ENCODE peak calls at places on chromosomes 12 and 14, in seven cellular contexts. One of them, this sample, is unnamed.

GRCh38 chr14:54580933-54581332 is 14.0 kb downstream of the SAMD4A start:
- DNase-seq in ovary: no peak
- DNase-seq in activated CD8-positive, alpha-beta memory T cell treated with anti-CD3 and anti-CD28 coated beads, Interleukin-2, amount 50 U/mL, for 48 hours: no peak
- DNase-seq in activated naive CD8-positive, alpha-beta T cell treated with anti-CD3 and anti-CD28 coated beads, Interleukin-2, amount 10 ng/mL, durations not matched to agents 7 days and 5 days: no peak
- DNase-seq in heart left ventricle: no peak
- DNase-seq in PC-9: no peak
- DNase-seq in HCEC 1CT: no peak
- DNase-seq in this sample: no peak

GRCh38 chr12:50689437-50689836 is 74.5 kb upstream of the ATF1 start:
- DNase-seq in PC-9: no peak
- DNase-seq in activated naive CD8-positive, alpha-beta T cell treated with anti-CD3 and anti-CD28 coated beads, Interleukin-2, amount 10 ng/mL, durations not matched to agents 7 days and 5 days: no peak
- DNase-seq in ovary: no peak
- DNase-seq in heart left ventricle: no peak
- DNase-seq in HCEC 1CT: no peak
- DNase-seq in activated CD8-positive, alpha-beta memory T cell treated with anti-CD3 and anti-CD28 coated beads, Interleukin-2, amount 50 U/mL, for 48 hours: no peak
- DNase-seq in this sample: no peak

GRCh38 chr12:11026118-11026517 is 3.7 kb upstream of the TAS2R19 start:
- DNase-seq in PC-9: no peak
- DNase-seq in ovary: no peak
- DNase-seq in HCEC 1CT: no peak
- DNase-seq in activated CD8-positive, alpha-beta memory T cell treated with anti-CD3 and anti-CD28 coated beads, Interleukin-2, amount 50 U/mL, for 48 hours: no peak
- DNase-seq in heart left ventricle: no peak
- DNase-seq in activated naive CD8-positive, alpha-beta T cell treated with anti-CD3 and anti-CD28 coated beads, Interleukin-2, amount 10 ng/mL, durations not matched to agents 7 days and 5 days: no peak
- DNase-seq in this sample: no peak

GRCh38 chr14:24595046-24595808 is 14.3 kb downstream of the GZMH start:
- DNase-seq in PC-9: no peak
- DNase-seq in activated CD8-positive, alpha-beta memory T cell treated with anti-CD3 and anti-CD28 coated beads, Interleukin-2, amount 50 U/mL, for 48 hours: no peak
- DNase-seq in HCEC 1CT: no peak
- DNase-seq in heart left ventricle: no peak
- DNase-seq in activated naive CD8-positive, alpha-beta T cell treated with anti-CD3 and anti-CD28 coated beads, Interleukin-2, amount 10 ng/mL, durations not matched to agents 7 days and 5 days: no peak
- DNase-seq in ovary: no peak
- DNase-seq in this sample: no peak

GRCh38 chr14:20714593-20715250 is 26.2 kb downstream of the ANG start:
- DNase-seq in PC-9: peak; percentile 74
- DNase-seq in heart left ventricle: peak; percentile 87
- DNase-seq in HCEC 1CT: peak; percentile 63
- DNase-seq in activated naive CD8-positive, alpha-beta T cell treated with anti-CD3 and anti-CD28 coated beads, Interleukin-2, amount 10 ng/mL, durations not matched to agents 7 days and 5 days: no peak
- DNase-seq in activated CD8-positive, alpha-beta memory T cell treated with anti-CD3 and anti-CD28 coated beads, Interleukin-2, amount 50 U/mL, for 48 hours: no peak
- DNase-seq in ovary: peak; percentile 24
- DNase-seq in this sample: no peak

GRCh38 chr12:89098390-89099102 is 253.8 kb downstream of the DUSP6 start:
- DNase-seq in activated naive CD8-positive, alpha-beta T cell treated with anti-CD3 and anti-CD28 coated beads, Interleukin-2, amount 10 ng/mL, durations not matched to agents 7 days and 5 days: no peak
- DNase-seq in ovary: no peak
- DNase-seq in heart left ventricle: peak; percentile 45
- DNase-seq in HCEC 1CT: no peak
- DNase-seq in activated CD8-positive, alpha-beta memory T cell treated with anti-CD3 and anti-CD28 coated beads, Interleukin-2, amount 50 U/mL, for 48 hours: no peak
- DNase-seq in PC-9: no peak
- DNase-seq in this sample: peak; percentile 5

GRCh38 chr14:99131632-99132271 is 140.2 kb downstream of the BCL11B start:
- DNase-seq in activated naive CD8-positive, alpha-beta T cell treated with anti-CD3 and anti-CD28 coated beads, Interleukin-2, amount 10 ng/mL, durations not matched to agents 7 days and 5 days: no peak
- DNase-seq in PC-9: no peak
- DNase-seq in HCEC 1CT: no peak
- DNase-seq in ovary: no peak
- DNase-seq in heart left ventricle: no peak
- DNase-seq in activated CD8-positive, alpha-beta memory T cell treated with anti-CD3 and anti-CD28 coated beads, Interleukin-2, amount 50 U/mL, for 48 hours: peak; percentile 35
- DNase-seq in this sample: no peak

GRCh38 chr12:32151081-32151480 is 44.4 kb downstream of the BICD1 start:
- DNase-seq in heart left ventricle: no peak
- DNase-seq in ovary: no peak
- DNase-seq in activated naive CD8-positive, alpha-beta T cell treated with anti-CD3 and anti-CD28 coated beads, Interleukin-2, amount 10 ng/mL, durations not matched to agents 7 days and 5 days: no peak
- DNase-seq in PC-9: no peak
- DNase-seq in HCEC 1CT: no peak
- DNase-seq in activated CD8-positive, alpha-beta memory T cell treated with anti-CD3 and anti-CD28 coated beads, Interleukin-2, amount 50 U/mL, for 48 hours: no peak
- DNase-seq in this sample: no peak

GRCh38 chr12:132485619-132486018 is 4.3 kb upstream of the FBRSL1 start:
- DNase-seq in ovary: no peak
- DNase-seq in activated naive CD8-positive, alpha-beta T cell treated with anti-CD3 and anti-CD28 coated beads, Interleukin-2, amount 10 ng/mL, durations not matched to agents 7 days and 5 days: no peak
- DNase-seq in HCEC 1CT: no peak
- DNase-seq in heart left ventricle: no peak
- DNase-seq in activated CD8-positive, alpha-beta memory T cell treated with anti-CD3 and anti-CD28 coated beads, Interleukin-2, amount 50 U/mL, for 48 hours: no peak
- DNase-seq in PC-9: no peak
- DNase-seq in this sample: no peak

GRCh38 chr14:106694638-106695393 is 1168.4 kb downstream of the TMEM121 start:
- DNase-seq in ovary: no peak
- DNase-seq in HCEC 1CT: no peak
- DNase-seq in activated CD8-positive, alpha-beta memory T cell treated with anti-CD3 and anti-CD28 coated beads, Interleukin-2, amount 50 U/mL, for 48 hours: peak; percentile 85
- DNase-seq in heart left ventricle: peak; percentile 35
- DNase-seq in PC-9: no peak
- DNase-seq in activated naive CD8-positive, alpha-beta T cell treated with anti-CD3 and anti-CD28 coated beads, Interleukin-2, amount 10 ng/mL, durations not matched to agents 7 days and 5 days: peak; percentile 81
- DNase-seq in this sample: no peak

GRCh38 chr12:107564946-107565345 is 120.7 kb upstream of the PWP1 start:
- DNase-seq in activated naive CD8-positive, alpha-beta T cell treated with anti-CD3 and anti-CD28 coated beads, Interleukin-2, amount 10 ng/mL, durations not matched to agents 7 days and 5 days: no peak
- DNase-seq in heart left ventricle: no peak
- DNase-seq in activated CD8-positive, alpha-beta memory T cell treated with anti-CD3 and anti-CD28 coated beads, Interleukin-2, amount 50 U/mL, for 48 hours: no peak
- DNase-seq in ovary: no peak
- DNase-seq in HCEC 1CT: no peak
- DNase-seq in PC-9: no peak
- DNase-seq in this sample: peak; percentile 12

GRCh38 chr14:100692859-100693558 is 33.7 kb upstream of the DLK1 start:
- DNase-seq in ovary: no peak
- DNase-seq in activated CD8-positive, alpha-beta memory T cell treated with anti-CD3 and anti-CD28 coated beads, Interleukin-2, amount 50 U/mL, for 48 hours: no peak
- DNase-seq in HCEC 1CT: peak; percentile 73
- DNase-seq in heart left ventricle: no peak
- DNase-seq in activated naive CD8-positive, alpha-beta T cell treated with anti-CD3 and anti-CD28 coated beads, Interleukin-2, amount 10 ng/mL, durations not matched to agents 7 days and 5 days: no peak
- DNase-seq in PC-9: peak; percentile 49
- DNase-seq in this sample: peak; percentile 82

GRCh38 chr12:52820521-52820920 is 6.6 kb upstream of the KRT4 start:
- DNase-seq in activated CD8-positive, alpha-beta memory T cell treated with anti-CD3 and anti-CD28 coated beads, Interleukin-2, amount 50 U/mL, for 48 hours: no peak
- DNase-seq in HCEC 1CT: no peak
- DNase-seq in activated naive CD8-positive, alpha-beta T cell treated with anti-CD3 and anti-CD28 coated beads, Interleukin-2, amount 10 ng/mL, durations not matched to agents 7 days and 5 days: no peak
- DNase-seq in PC-9: no peak
- DNase-seq in ovary: no peak
- DNase-seq in heart left ventricle: no peak
- DNase-seq in this sample: no peak

GRCh38 chr14:41875113-41875512 is 268.4 kb downstream of the LRFN5 start:
- DNase-seq in activated CD8-positive, alpha-beta memory T cell treated with anti-CD3 and anti-CD28 coated beads, Interleukin-2, amount 50 U/mL, for 48 hours: no peak
- DNase-seq in PC-9: no peak
- DNase-seq in ovary: no peak
- DNase-seq in HCEC 1CT: no peak
- DNase-seq in heart left ventricle: no peak
- DNase-seq in activated naive CD8-positive, alpha-beta T cell treated with anti-CD3 and anti-CD28 coated beads, Interleukin-2, amount 10 ng/mL, durations not matched to agents 7 days and 5 days: no peak
- DNase-seq in this sample: no peak

GRCh38 chr14:22671622-22672021 is 27.5 kb upstream of the OR6J1 start:
- DNase-seq in heart left ventricle: no peak
- DNase-seq in activated CD8-positive, alpha-beta memory T cell treated with anti-CD3 and anti-CD28 coated beads, Interleukin-2, amount 50 U/mL, for 48 hours: no peak
- DNase-seq in PC-9: no peak
- DNase-seq in ovary: no peak
- DNase-seq in HCEC 1CT: no peak
- DNase-seq in activated naive CD8-positive, alpha-beta T cell treated with anti-CD3 and anti-CD28 coated beads, Interleukin-2, amount 10 ng/mL, durations not matched to agents 7 days and 5 days: no peak
- DNase-seq in this sample: no peak

GRCh38 chr12:109949089-109949488 is 47.1 kb downstream of the GIT2 start:
- DNase-seq in HCEC 1CT: peak; percentile 75
- DNase-seq in ovary: no peak
- DNase-seq in activated CD8-positive, alpha-beta memory T cell treated with anti-CD3 and anti-CD28 coated beads, Interleukin-2, amount 50 U/mL, for 48 hours: no peak
- DNase-seq in activated naive CD8-positive, alpha-beta T cell treated with anti-CD3 and anti-CD28 coated beads, Interleukin-2, amount 10 ng/mL, durations not matched to agents 7 days and 5 days: no peak
- DNase-seq in PC-9: no peak
- DNase-seq in heart left ventricle: no peak
- DNase-seq in this sample: peak; percentile 86

GRCh38 chr12:131853832-131854797 is 25.9 kb downstream of the MMP17 start:
- DNase-seq in PC-9: no peak
- DNase-seq in activated CD8-positive, alpha-beta memory T cell treated with anti-CD3 and anti-CD28 coated beads, Interleukin-2, amount 50 U/mL, for 48 hours: no peak
- DNase-seq in activated naive CD8-positive, alpha-beta T cell treated with anti-CD3 and anti-CD28 coated beads, Interleukin-2, amount 10 ng/mL, durations not matched to agents 7 days and 5 days: no peak
- DNase-seq in heart left ventricle: peak; percentile 5
- DNase-seq in HCEC 1CT: no peak
- DNase-seq in ovary: no peak
- DNase-seq in this sample: no peak

GRCh38 chr12:124550123-124551089 is 17.0 kb downstream of the NCOR2 start:
- DNase-seq in activated CD8-positive, alpha-beta memory T cell treated with anti-CD3 and anti-CD28 coated beads, Interleukin-2, amount 50 U/mL, for 48 hours: no peak
- DNase-seq in ovary: no peak
- DNase-seq in PC-9: no peak
- DNase-seq in activated naive CD8-positive, alpha-beta T cell treated with anti-CD3 and anti-CD28 coated beads, Interleukin-2, amount 10 ng/mL, durations not matched to agents 7 days and 5 days: no peak
- DNase-seq in HCEC 1CT: no peak
- DNase-seq in heart left ventricle: no peak
- DNase-seq in this sample: no peak

GRCh38 chr12:110677206-110677911 is 11.6 kb downstream of the HVCN1 start:
- DNase-seq in activated CD8-positive, alpha-beta memory T cell treated with anti-CD3 and anti-CD28 coated beads, Interleukin-2, amount 50 U/mL, for 48 hours: no peak
- DNase-seq in HCEC 1CT: no peak
- DNase-seq in ovary: no peak
- DNase-seq in activated naive CD8-positive, alpha-beta T cell treated with anti-CD3 and anti-CD28 coated beads, Interleukin-2, amount 10 ng/mL, durations not matched to agents 7 days and 5 days: no peak
- DNase-seq in heart left ventricle: peak; percentile 50
- DNase-seq in PC-9: no peak
- DNase-seq in this sample: no peak

GRCh38 chr14:27672047-27672446 is 1074.2 kb upstream of the NOVA1 start:
- DNase-seq in PC-9: no peak
- DNase-seq in HCEC 1CT: peak; percentile 28
- DNase-seq in ovary: no peak
- DNase-seq in activated CD8-positive, alpha-beta memory T cell treated with anti-CD3 and anti-CD28 coated beads, Interleukin-2, amount 50 U/mL, for 48 hours: no peak
- DNase-seq in heart left ventricle: no peak
- DNase-seq in activated naive CD8-positive, alpha-beta T cell treated with anti-CD3 and anti-CD28 coated beads, Interleukin-2, amount 10 ng/mL, durations not matched to agents 7 days and 5 days: no peak
- DNase-seq in this sample: no peak

GRCh38 chr12:107914460-107914977 is 140.0 kb downstream of the ASCL4 start:
- DNase-seq in PC-9: no peak
- DNase-seq in ovary: no peak
- DNase-seq in activated naive CD8-positive, alpha-beta T cell treated with anti-CD3 and anti-CD28 coated beads, Interleukin-2, amount 10 ng/mL, durations not matched to agents 7 days and 5 days: no peak
- DNase-seq in HCEC 1CT: no peak
- DNase-seq in activated CD8-positive, alpha-beta memory T cell treated with anti-CD3 and anti-CD28 coated beads, Interleukin-2, amount 50 U/mL, for 48 hours: no peak
- DNase-seq in heart left ventricle: no peak
- DNase-seq in this sample: no peak

GRCh38 chr14:92527724-92528123 is 14.1 kb downstream of the RIN3 start:
- DNase-seq in PC-9: no peak
- DNase-seq in activated CD8-positive, alpha-beta memory T cell treated with anti-CD3 and anti-CD28 coated beads, Interleukin-2, amount 50 U/mL, for 48 hours: no peak
- DNase-seq in ovary: no peak
- DNase-seq in activated naive CD8-positive, alpha-beta T cell treated with anti-CD3 and anti-CD28 coated beads, Interleukin-2, amount 10 ng/mL, durations not matched to agents 7 days and 5 days: peak; percentile 21
- DNase-seq in HCEC 1CT: no peak
- DNase-seq in heart left ventricle: no peak
- DNase-seq in this sample: peak; percentile 60